ENCODE peak calls at places on chromosomes 7 and 10, in ten cellular contexts. T, K, Z, B, J, D, A, F, H and C are unnamed samples.

GRCh38 chr7:151448261-151449252 is 8.6 kb upstream of the CRYGN start:
- DNase-seq in H (peak; percentile 73), T (no peak), F (peak; percentile 49), B (no peak), J (peak; percentile 71), K (no peak), A (peak; percentile 83), D (peak; percentile 68), Z (peak; percentile 20), C (peak; percentile 68)

GRCh38 chr7:73773700-73774517 is 3.8 kb upstream of the CLDN3 start:
- DNase-seq in F (no peak), H (no peak), A (no peak), D (no peak), T (no peak), Z (no peak), K (no peak), B (no peak), J (no peak), C (no peak)

GRCh38 chr10:95864906-95865813 is 42.6 kb upstream of the CC2D2B start:
- DNase-seq in Z (peak; percentile 56), A (peak; percentile 92), D (no peak), B (no peak), J (peak; percentile 96), H (peak; percentile 27), K (peak; percentile 63), T (no peak), F (peak; percentile 75), C (no peak)

GRCh38 chr7:127652333-127653248 is 597 bp downstream of the SND1 start:
- DNase-seq in K (no peak), H (no peak), Z (no peak), B (no peak), T (no peak), D (no peak), A (peak; percentile 55), F (peak; percentile 70), J (peak; percentile 53), C (no peak)

GRCh38 chr10:79424221-79425073 is 21.0 kb downstream of the ZCCHC24 start:
- DNase-seq in A (peak; percentile 61), Z (no peak), T (no peak), B (peak; percentile 71), J (no peak), K (no peak), D (no peak), H (no peak), F (peak; percentile 40), C (no peak)

GRCh38 chr7:47180268-47180826 is 401.6 kb downstream of the TNS3 start:
- DNase-seq in Z (peak; percentile 69), B (no peak), K (peak; percentile 38), A (peak; percentile 88), F (peak; percentile 45), T (peak; percentile 24), J (peak; percentile 78), H (no peak), D (peak; percentile 18), C (no peak)

GRCh38 chr7:44617225-44617885 is 10.9 kb downstream of the OGDH start:
- DNase-seq in K (no peak), Z (no peak), J (peak; percentile 65), B (no peak), H (no peak), F (peak; percentile 76), D (no peak), A (peak; percentile 72), T (no peak), C (no peak)

GRCh38 chr10:25747038-25747437 is 187.0 kb upstream of the MYO3A start:
- DNase-seq in T (no peak), D (no peak), K (no peak), F (peak; percentile 61), Z (no peak), J (no peak), A (no peak), H (no peak), B (no peak), C (no peak)

GRCh38 chr7:30974605-30975256 is 11.0 kb downstream of the GHRHR start:
- DNase-seq in D (no peak), F (peak; percentile 37), K (no peak), Z (no peak), A (peak; percentile 60), T (peak; percentile 31), J (peak; percentile 53), H (no peak), B (peak; percentile 5), C (no peak)

GRCh38 chr10:48444266-48444665 is 137.8 kb downstream of the MAPK8 start:
- DNase-seq in T (peak; percentile 35), D (no peak), F (peak; percentile 27), H (no peak), K (no peak), B (no peak), Z (peak; percentile 79), J (no peak), A (peak; percentile 45), C (no peak)

GRCh38 chr7:139948587-139948986 is 114.2 kb downstream of the PARP12 start:
- DNase-seq in B (no peak), T (no peak), Z (no peak), F (no peak), H (no peak), J (no peak), K (no peak), A (no peak), D (no peak), C (no peak)

GRCh38 chr7:117872565-117873055 is 631 bp downstream of the CTTNBP2 start:
- DNase-seq in H (no peak), D (peak; percentile 16), J (peak; percentile 42), K (no peak), Z (peak; percentile 84), T (no peak), B (no peak), F (peak; percentile 24), A (peak; percentile 61), C (no peak)

GRCh38 chr10:82564353-82565218 is 689.6 kb downstream of the NRG3 start:
- DNase-seq in Z (peak; percentile 3), T (no peak), D (no peak), B (no peak), A (peak; percentile 38), J (peak; percentile 3), H (no peak), K (no peak), F (peak; percentile 10), C (no peak)